ENCODE peak calls at places on chromosomes 2 and 18, in seven cellular contexts. Q, B, Y, A, D, I and W are unnamed samples.

GRCh38 chr2:38682008-38682575 is 16.2 kb downstream of the GALM start:
- DNase-seq in B (no peak), D (no peak), A (no peak), I (peak; percentile 34), Q (no peak), Y (no peak), W (no peak)

GRCh38 chr2:96965781-96966514 is 20.4 kb downstream of the FAM178B start:
- DNase-seq in A (no peak), Y (no peak), B (no peak), I (no peak), Q (no peak), D (no peak), W (no peak)

GRCh38 chr2:28004086-28004485 is 113.6 kb downstream of the BABAM2 start:
- DNase-seq in D (no peak), A (no peak), Q (peak; percentile 96), B (no peak), Y (no peak), I (no peak), W (peak; percentile 74)

GRCh38 chr2:239234151-239234825 is 166.5 kb downstream of the HDAC4 start:
- DNase-seq in D (no peak), I (no peak), A (no peak), B (no peak), Y (no peak), Q (no peak), W (no peak)

GRCh38 chr18:43789234-43790000 is 512.1 kb upstream of the SYT4 start:
- DNase-seq in D (no peak), Y (no peak), I (no peak), B (no peak), Q (no peak), A (peak; percentile 19), W (peak; percentile 41)

GRCh38 chr2:40049782-40050181 is 270.7 kb upstream of the THUMPD2 start:
- DNase-seq in I (no peak), Y (no peak), D (no peak), A (no peak), Q (no peak), B (no peak), W (no peak)

GRCh38 chr2:38968021-38968420 is 78.3 kb downstream of the ARHGEF33 start:
- DNase-seq in A (no peak), Y (no peak), D (no peak), I (peak; percentile 70), Q (no peak), B (no peak), W (no peak)

GRCh38 chr2:72895759-72896281 is 8.6 kb downstream of the SPR start:
- DNase-seq in Y (no peak), B (no peak), Q (peak; percentile 55), D (no peak), I (peak; percentile 33), A (no peak), W (peak; percentile 24)

GRCh38 chr2:3301001-3301400 is 76.6 kb downstream of the EIPR1 start:
- DNase-seq in B (no peak), Y (no peak), Q (peak; percentile 41), D (no peak), A (no peak), I (no peak), W (no peak)

GRCh38 chr18:8426401-8426800 is 182.8 kb upstream of the RAB12 start:
- DNase-seq in Y (peak; percentile 79), Q (no peak), I (peak; percentile 33), A (peak; percentile 66), B (no peak), D (peak; percentile 89), W (no peak)

GRCh38 chr18:34938102-34938501 is 103.1 kb upstream of the MAPRE2 start:
- DNase-seq in B (no peak), Q (no peak), Y (no peak), D (no peak), A (no peak), I (no peak), W (no peak)

GRCh38 chr2:193690572-193690971 is 1495.8 kb upstream of the TMEFF2 start:
- DNase-seq in B (no peak), Y (no peak), I (no peak), Q (no peak), D (no peak), A (peak; percentile 14), W (no peak)

GRCh38 chr2:151827564-151828142 is 568 bp downstream of the ARL5A start:
- DNase-seq in B (peak; percentile 14), I (peak; percentile 32), Q (peak; percentile 16), D (no peak), A (peak; percentile 45), Y (peak; percentile 38), W (peak; percentile 48)

GRCh38 chr2:207796585-207797350 is 27.1 kb upstream of the FZD5 start:
- DNase-seq in I (no peak), B (no peak), Q (peak; percentile 28), D (peak; percentile 63), Y (peak; percentile 87), A (peak; percentile 90), W (no peak)

GRCh38 chr2:74301262-74301661 is 42.0 kb downstream of the SLC4A5 start:
- DNase-seq in A (peak; percentile 11), Y (no peak), Q (no peak), B (no peak), D (peak; percentile 28), I (no peak), W (no peak)

GRCh38 chr2:85763831-85764230 is 10.0 kb downstream of the ATOH8 start:
- DNase-seq in Q (no peak), I (no peak), D (no peak), A (no peak), B (no peak), Y (no peak), W (no peak)

GRCh38 chr2:223549215-223549614 is 52.9 kb downstream of the SCG2 start:
- DNase-seq in A (peak; percentile 24), I (peak; percentile 99), D (no peak), Q (peak; percentile 95), B (no peak), Y (no peak), W (peak; percentile 82)

GRCh38 chr2:106562826-106563594 is 75.8 kb downstream of the CD8B2 start:
- DNase-seq in D (no peak), A (peak; percentile 56), Q (no peak), B (no peak), I (no peak), Y (peak; percentile 42), W (no peak)

GRCh38 chr2:3620834-3621233 is 25.9 kb downstream of the COLEC11 start:
- DNase-seq in I (no peak), Q (peak; percentile 24), B (no peak), D (no peak), Y (no peak), A (no peak), W (peak; percentile 64)

GRCh38 chr2:26103752-26104151 is 69.1 kb upstream of the GAREM2 start:
- DNase-seq in Y (no peak), A (no peak), B (no peak), D (no peak), I (no peak), Q (no peak), W (no peak)
- H3K23ac ChIP-seq in Y (no peak overlapping the region), A (no peak overlapping the region), B (no peak overlapping the region), D (no peak overlapping the region), I (no peak overlapping the region), Q (no peak overlapping the region), W (no peak overlapping the region)

GRCh38 chr18:40313030-40313642 is 1641.9 kb upstream of the PIK3C3 start:
- DNase-seq in B (no peak), A (no peak), Y (no peak), Q (no peak), I (no peak), D (no peak), W (no peak)

DNA sequence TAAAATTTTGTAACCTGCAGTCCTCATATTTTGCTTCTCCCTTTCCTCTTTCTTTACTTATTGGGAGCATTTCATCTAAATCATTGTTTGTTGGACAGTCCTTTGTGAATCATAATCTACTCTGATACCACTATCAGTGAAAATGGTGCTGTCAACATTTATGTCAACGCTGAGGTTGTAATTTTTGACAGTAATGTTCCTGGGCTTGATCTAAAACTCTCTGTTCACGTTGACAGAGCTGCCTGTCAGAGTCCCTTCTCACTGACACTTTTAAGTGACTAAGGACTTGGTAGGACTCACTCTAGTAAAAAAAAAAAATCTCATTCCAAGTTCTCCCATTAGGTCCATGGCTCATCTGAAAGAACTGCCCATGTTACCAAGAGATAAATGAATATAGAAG is 1640.8 kb upstream of the PIK3C3 start:
- DNase-seq in Q (no peak), B (no peak), Y (no peak), A (no peak), D (no peak), I (no peak), W (no peak)
- H2BK5ac ChIP-seq in Q (no peak overlapping the region), B (no peak overlapping the region), Y (no peak overlapping the region), A (no peak overlapping the region), D (no peak overlapping the region), I (no peak overlapping the region), W (no peak overlapping the region)

GRCh38 chr18:33157893-33158292 is 282.6 kb downstream of the CCDC178 start:
- DNase-seq in B (no peak), Q (no peak), A (peak; percentile 0), I (no peak), Y (no peak), D (no peak), W (no peak)

GRCh38 chr18:33156906-33157470 is 283.5 kb downstream of the CCDC178 start:
- DNase-seq in I (no peak), A (no peak), B (no peak), D (no peak), Y (no peak), Q (no peak), W (peak; percentile 28)

GRCh38 chr18:33154049-33154448 is 286.5 kb downstream of the CCDC178 start:
- DNase-seq in Q (no peak), D (no peak), B (no peak), A (no peak), Y (no peak), I (no peak), W (no peak)

DNA sequence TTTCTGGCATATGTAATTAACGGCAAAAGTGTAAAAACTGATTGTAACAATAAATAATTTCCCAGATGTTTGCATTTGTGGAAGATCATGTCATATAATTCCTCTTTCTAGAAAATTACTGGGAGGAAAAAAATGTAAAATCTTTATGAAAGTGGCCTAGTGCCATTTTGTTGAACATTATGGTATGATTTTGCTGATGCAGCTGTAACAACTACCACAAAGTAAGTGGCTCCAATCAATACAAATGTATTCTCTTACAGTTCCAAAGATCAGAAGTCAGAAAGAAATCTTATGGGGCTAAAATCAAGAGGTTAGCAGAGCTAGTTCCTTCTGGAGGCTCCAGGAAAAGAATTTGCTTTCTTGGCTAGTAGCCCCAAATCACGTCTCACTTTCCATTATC is 281.4 kb downstream of the CCDC178 start:
- DNase-seq in Y (no peak), Q (no peak), A (no peak), I (no peak), D (no peak), B (no peak), W (no peak)
- H3K23ac ChIP-seq in Y (no peak overlapping the region), Q (no peak overlapping the region), A (no peak overlapping the region), I (no peak overlapping the region), D (no peak overlapping the region), B (no peak overlapping the region), W (no peak overlapping the region)

GRCh38 chr18:12580630-12581342 is 77.1 kb downstream of the SPIRE1 start:
- DNase-seq in A (no peak), Y (no peak), I (no peak), Q (no peak), B (no peak), D (no peak), W (no peak)

GRCh38 chr18:12574494-12575185 is 83.3 kb downstream of the SPIRE1 start:
- DNase-seq in I (no peak), B (no peak), A (no peak), Q (peak; percentile 35), Y (no peak), D (no peak), W (peak; percentile 6)

GRCh38 chr18:12577848-12578247 is 80.1 kb downstream of the SPIRE1 start:
- DNase-seq in I (no peak), A (no peak), Y (no peak), Q (no peak), D (no peak), B (no peak), W (no peak)

GRCh38 chr18:12585218-12585617 is 72.7 kb downstream of the SPIRE1 start:
- DNase-seq in B (no peak), D (no peak), A (no peak), Q (no peak), I (no peak), Y (no peak), W (no peak)

GRCh38 chr18:12579775-12580174 is 78.1 kb downstream of the SPIRE1 start:
- DNase-seq in Y (no peak), Q (no peak), I (peak; percentile 51), D (no peak), B (no peak), A (no peak), W (no peak)
- H2BK5ac ChIP-seq in Y (no peak overlapping the region), Q (no peak overlapping the region), I (no peak overlapping the region), D (no peak overlapping the region), B (no peak overlapping the region), A (no peak overlapping the region), W (no peak overlapping the region)